ENCODE peak calls at places on chromosomes 3 and 15, in five cellular contexts. P is stimulated activated CD4-positive, alpha-beta T cell treated with anti-CD3 and anti-CD28 coated beads, Interleukin-4, amount 100 ng/mL, for 4 hours; L is GM03348; Z is gastrocnemius medialis; Y is AG09309. T is an unnamed sample.

GRCh38 chr3:150528359-150528797 is 17.9 kb downstream of the SERP1 start:
- DNase-seq in P (no peak), L (peak), Z (no peak), Y (no peak), T (no peak)

GRCh38 chr15:57549935-57550334 is 41.8 kb upstream of the MYZAP start:
- DNase-seq in P (no peak), L (no peak), Z (peak), Y (no peak), T (no peak)

GRCh38 chr15:52233405-52233804 is 42.2 kb upstream of the GNB5 start:
- DNase-seq in P (no peak), L (peak), Z (no peak), Y (no peak), T (no peak)

GRCh38 chr15:42070276-42070965 is 23.9 kb downstream of the PLA2G4D start:
- DNase-seq in P (no peak), L (no peak), Z (no peak), Y (no peak), T (no peak)

GRCh38 chr3:141797167-141797773 is 34.1 kb downstream of the GRK7 start:
- DNase-seq in P (peak), L (peak), Z (no peak), Y (no peak), T (no peak)

GRCh38 chr15:40358492-40359353 is 704 bp downstream of the DISP2 start:
- DNase-seq in P (no peak), L (peak), Z (no peak), Y (no peak), T (no peak)

GRCh38 chr3:52272831-52273230 is 5.6 kb downstream of the WDR82 start:
- DNase-seq in P (no peak), L (no peak), Z (no peak), Y (no peak), T (no peak)

GRCh38 chr3:174958671-174959328 is 99.7 kb downstream of the NAALADL2 start:
- DNase-seq in P (no peak), L (peak), Z (no peak), Y (no peak), T (no peak)

GRCh38 chr15:101264011-101264410 is 12.2 kb upstream of the CHSY1 start:
- DNase-seq in P (no peak), L (no peak), Z (no peak), Y (no peak), T (no peak)

GRCh38 chr3:171028025-171028778 is 1.7 kb upstream of the SLC2A2 start:
- DNase-seq in P (peak), L (peak), Z (no peak), Y (peak), T (peak)

GRCh38 chr3:45646051-45646585 is 43.1 kb upstream of the SACM1L start:
- DNase-seq in P (no peak), L (no peak), Z (peak), Y (no peak), T (no peak)

GRCh38 chr3:108698461-108698860 is 58.7 kb downstream of the RETNLB start:
- DNase-seq in P (no peak), L (no peak), Z (no peak), Y (no peak), T (no peak)

GRCh38 chr15:38539008-38539343 is 25.6 kb downstream of the RASGRP1 start:
- DNase-seq in P (no peak), L (no peak), Z (no peak), Y (no peak), T (no peak)

GRCh38 chr15:60507596-60508424 is 28.9 kb upstream of the ICE2 start:
- DNase-seq in P (no peak), L (peak), Z (peak), Y (peak), T (peak)

GRCh38 chr3:123757281-123757940 is 126.7 kb downstream of the MYLK start:
- DNase-seq in P (no peak), L (no peak), Z (no peak), Y (no peak), T (no peak)

GRCh38 chr3:30548605-30549004 is 57.8 kb upstream of the TGFBR2 start:
- DNase-seq in P (peak), L (no peak), Z (no peak), Y (no peak), T (no peak)

GRCh38 chr3:133393204-133393603 is 6.7 kb upstream of the BFSP2 start:
- DNase-seq in P (no peak), L (no peak), Z (no peak), Y (no peak), T (no peak)

GRCh38 chr3:48847053-48847585 is 555 bp downstream of the PRKAR2A start:
- DNase-seq in P (peak), L (peak), Z (peak), Y (no peak), T (no peak)

GRCh38 chr3:125087768-125088391 is 32.1 kb upstream of the HEG1 start:
- DNase-seq in P (no peak), L (peak), Z (no peak), Y (no peak), T (no peak)

GRCh38 chr3:177420643-177421042 is 223.4 kb upstream of the TBL1XR1 start:
- DNase-seq in P (no peak), L (peak), Z (peak), Y (no peak), T (no peak)

GRCh38 chr3:153084431-153084830 is 77.6 kb upstream of the RAP2B start:
- DNase-seq in P (no peak), L (no peak), Z (no peak), Y (no peak), T (no peak)

GRCh38 chr3:172676208-172676920 is 34.5 kb downstream of the NCEH1 start:
- DNase-seq in P (no peak), L (no peak), Z (no peak), Y (no peak), T (no peak)

GRCh38 chr15:29888651-29889050 is 66.4 kb upstream of the TJP1 start:
- DNase-seq in P (no peak), L (peak), Z (no peak), Y (no peak), T (peak)

GRCh38 chr3:6110451-6110850 is 750.5 kb upstream of the GRM7 start:
- DNase-seq in P (no peak), L (no peak), Z (no peak), Y (no peak), T (no peak)